ENCODE peak calls at places on chromosomes 12 and 14, in seven cellular contexts. One of them, this sample, is unnamed.
A peak's percentile ranks its signal among the peaks of the same experiment; 100 is the strongest.

GRCh38 chr12:12823308-12823707 is 10.2 kb downstream of the DDX47 start:
- DNase-seq in fibroblast of the aortic adventitia: peak; percentile 84
- DNase-seq in adipocyte: peak; percentile 34
- DNase-seq in DND-41: no peak
- DNase-seq in esophagus muscularis mucosa: no peak
- DNase-seq in H7: no peak
- DNase-seq in SJCRH30: no peak
- DNase-seq in this sample: no peak

GRCh38 chr14:103121161-103121845 is 2.0 kb upstream of the TNFAIP2 start:
- DNase-seq in fibroblast of the aortic adventitia: no peak
- DNase-seq in adipocyte: no peak
- DNase-seq in DND-41: no peak
- DNase-seq in esophagus muscularis mucosa: no peak
- DNase-seq in H7: no peak
- DNase-seq in SJCRH30: no peak
- DNase-seq in this sample: no peak

GRCh38 chr14:35565896-35566464 is 32.0 kb downstream of the INSM2 start:
- DNase-seq in fibroblast of the aortic adventitia: no peak
- DNase-seq in adipocyte: no peak
- DNase-seq in DND-41: no peak
- DNase-seq in esophagus muscularis mucosa: no peak
- DNase-seq in H7: no peak
- DNase-seq in SJCRH30: no peak
- DNase-seq in this sample: no peak

GRCh38 chr12:50207424-50207823 is 40.3 kb upstream of the CERS5 start:
- DNase-seq in fibroblast of the aortic adventitia: no peak
- DNase-seq in adipocyte: no peak
- DNase-seq in DND-41: no peak
- DNase-seq in esophagus muscularis mucosa: no peak
- DNase-seq in H7: no peak
- DNase-seq in SJCRH30: no peak
- DNase-seq in this sample: no peak

GRCh38 chr14:64755661-64756265 is 51.5 kb downstream of the PLEKHG3 start:
- DNase-seq in fibroblast of the aortic adventitia: peak; percentile 33
- DNase-seq in adipocyte: no peak
- DNase-seq in DND-41: peak; percentile 16
- DNase-seq in esophagus muscularis mucosa: no peak
- DNase-seq in H7: no peak
- DNase-seq in SJCRH30: no peak
- DNase-seq in this sample: peak; percentile 72

GRCh38 chr12:132094269-132094891 is 49.7 kb downstream of the DDX51 start:
- DNase-seq in fibroblast of the aortic adventitia: no peak
- DNase-seq in adipocyte: no peak
- DNase-seq in DND-41: no peak
- DNase-seq in esophagus muscularis mucosa: no peak
- DNase-seq in H7: peak; percentile 40
- DNase-seq in SJCRH30: no peak
- DNase-seq in this sample: no peak

GRCh38 chr14:50366115-50366514 is 30.6 kb downstream of the CDKL1 start:
- DNase-seq in fibroblast of the aortic adventitia: no peak
- DNase-seq in adipocyte: no peak
- DNase-seq in DND-41: no peak
- DNase-seq in esophagus muscularis mucosa: no peak
- DNase-seq in H7: no peak
- DNase-seq in SJCRH30: no peak
- DNase-seq in this sample: no peak

GRCh38 chr12:104669851-104670337 is 213.1 kb downstream of the CHST11 start:
- DNase-seq in fibroblast of the aortic adventitia: peak; percentile 67
- DNase-seq in adipocyte: no peak
- DNase-seq in DND-41: peak; percentile 90
- DNase-seq in esophagus muscularis mucosa: no peak
- DNase-seq in H7: no peak
- DNase-seq in SJCRH30: peak; percentile 86
- DNase-seq in this sample: peak; percentile 88

GRCh38 chr14:58129208-58129607 is 22.8 kb downstream of the ARMH4 start:
- DNase-seq in fibroblast of the aortic adventitia: no peak
- DNase-seq in adipocyte: no peak
- DNase-seq in DND-41: no peak
- DNase-seq in esophagus muscularis mucosa: no peak
- DNase-seq in H7: peak; percentile 32
- DNase-seq in SJCRH30: no peak
- DNase-seq in this sample: no peak

GRCh38 chr12:501722-502447 is 42.1 kb downstream of the B4GALNT3 start:
- DNase-seq in fibroblast of the aortic adventitia: no peak
- DNase-seq in adipocyte: no peak
- DNase-seq in DND-41: no peak
- DNase-seq in esophagus muscularis mucosa: no peak
- DNase-seq in H7: peak; percentile 22
- DNase-seq in SJCRH30: peak; percentile 98
- DNase-seq in this sample: no peak

GRCh38 chr14:26687438-26687837 is 89.6 kb upstream of the NOVA1 start:
- DNase-seq in fibroblast of the aortic adventitia: no peak
- DNase-seq in adipocyte: no peak
- DNase-seq in DND-41: no peak
- DNase-seq in esophagus muscularis mucosa: no peak
- DNase-seq in H7: no peak
- DNase-seq in SJCRH30: no peak
- DNase-seq in this sample: no peak

GRCh38 chr12:67645571-67645970 is 3.0 kb upstream of the DYRK2 start:
- DNase-seq in fibroblast of the aortic adventitia: peak; percentile 51
- DNase-seq in adipocyte: peak; percentile 89
- DNase-seq in DND-41: no peak
- DNase-seq in esophagus muscularis mucosa: no peak
- DNase-seq in H7: no peak
- DNase-seq in SJCRH30: no peak
- DNase-seq in this sample: no peak

GRCh38 chr12:6171409-6172015 is 28.7 kb upstream of the CD9 start:
- DNase-seq in fibroblast of the aortic adventitia: no peak
- DNase-seq in adipocyte: no peak
- DNase-seq in DND-41: no peak
- DNase-seq in esophagus muscularis mucosa: no peak
- DNase-seq in H7: no peak
- DNase-seq in SJCRH30: no peak
- DNase-seq in this sample: no peak

GRCh38 chr14:89349196-89350008 is 67.6 kb downstream of the FOXN3 start:
- DNase-seq in fibroblast of the aortic adventitia: no peak
- DNase-seq in adipocyte: no peak
- DNase-seq in DND-41: peak; percentile 33
- DNase-seq in esophagus muscularis mucosa: no peak
- DNase-seq in H7: peak; percentile 70
- DNase-seq in SJCRH30: peak; percentile 96
- DNase-seq in this sample: peak; percentile 78

GRCh38 chr12:77384941-77385340 is 319.6 kb upstream of the E2F7 start:
- DNase-seq in fibroblast of the aortic adventitia: no peak
- DNase-seq in adipocyte: no peak
- DNase-seq in DND-41: no peak
- DNase-seq in esophagus muscularis mucosa: no peak
- DNase-seq in H7: no peak
- DNase-seq in SJCRH30: no peak
- DNase-seq in this sample: no peak

GRCh38 chr12:127731657-127732056 is 535.3 kb upstream of the TMEM132C start:
- DNase-seq in fibroblast of the aortic adventitia: no peak
- DNase-seq in adipocyte: no peak
- DNase-seq in DND-41: no peak
- DNase-seq in esophagus muscularis mucosa: no peak
- DNase-seq in H7: no peak
- DNase-seq in SJCRH30: no peak
- DNase-seq in this sample: no peak

GRCh38 chr14:102898298-102898697 is 24.2 kb upstream of the AMN start:
- DNase-seq in fibroblast of the aortic adventitia: no peak
- DNase-seq in adipocyte: no peak
- DNase-seq in DND-41: no peak
- DNase-seq in esophagus muscularis mucosa: no peak
- DNase-seq in H7: peak; percentile 42
- DNase-seq in SJCRH30: no peak
- DNase-seq in this sample: no peak

GRCh38 chr12:39369756-39370155 is 73.2 kb downstream of the KIF21A start:
- DNase-seq in fibroblast of the aortic adventitia: no peak
- DNase-seq in adipocyte: no peak
- DNase-seq in DND-41: no peak
- DNase-seq in esophagus muscularis mucosa: no peak
- DNase-seq in H7: no peak
- DNase-seq in SJCRH30: no peak
- DNase-seq in this sample: no peak

GRCh38 chr12:104596128-104596799 is 139.5 kb downstream of the CHST11 start:
- DNase-seq in fibroblast of the aortic adventitia: peak; percentile 95
- DNase-seq in adipocyte: peak; percentile 85
- DNase-seq in DND-41: no peak
- DNase-seq in esophagus muscularis mucosa: no peak
- DNase-seq in H7: no peak
- DNase-seq in SJCRH30: no peak
- DNase-seq in this sample: no peak

GRCh38 chr12:6939187-6939540 is 4.5 kb upstream of the RNU7-1 start:
- DNase-seq in fibroblast of the aortic adventitia: no peak
- DNase-seq in adipocyte: no peak
- DNase-seq in DND-41: no peak
- DNase-seq in esophagus muscularis mucosa: no peak
- DNase-seq in H7: no peak
- DNase-seq in SJCRH30: no peak
- DNase-seq in this sample: no peak

GRCh38 chr14:90274019-90274418 is 17.7 kb downstream of the PSMC1 start:
- DNase-seq in fibroblast of the aortic adventitia: no peak
- DNase-seq in adipocyte: no peak
- DNase-seq in DND-41: no peak
- DNase-seq in esophagus muscularis mucosa: peak; percentile 91
- DNase-seq in H7: peak; percentile 70
- DNase-seq in SJCRH30: no peak
- DNase-seq in this sample: peak; percentile 38

GRCh38 chr14:70670992-70671651 is 29.4 kb downstream of the TTC9 start:
- DNase-seq in fibroblast of the aortic adventitia: no peak
- DNase-seq in adipocyte: no peak
- DNase-seq in DND-41: no peak
- DNase-seq in esophagus muscularis mucosa: no peak
- DNase-seq in H7: no peak
- DNase-seq in SJCRH30: no peak
- DNase-seq in this sample: no peak

GRCh38 chr12:69467400-69467799 is 2.8 kb upstream of the FRS2 start:
- DNase-seq in fibroblast of the aortic adventitia: peak; percentile 73
- DNase-seq in adipocyte: no peak
- DNase-seq in DND-41: no peak
- DNase-seq in esophagus muscularis mucosa: no peak
- DNase-seq in H7: no peak
- DNase-seq in SJCRH30: no peak
- DNase-seq in this sample: no peak
- H3K4me3 ChIP-seq in fibroblast of the aortic adventitia: no peak overlapping the region
- H3K4me3 ChIP-seq in adipocyte: peak overlapping the region; percentile 29
- H3K4me3 ChIP-seq in DND-41: no peak overlapping the region
- H3K4me3 ChIP-seq in esophagus muscularis mucosa: no peak overlapping the region
- H3K4me3 ChIP-seq in H7: no peak overlapping the region
- H3K4me3 ChIP-seq in SJCRH30: no peak overlapping the region
- H3K4me3 ChIP-seq in this sample: no peak overlapping the region

GRCh38 chr12:4034926-4035325 is 161.7 kb upstream of the PARP11 start:
- DNase-seq in fibroblast of the aortic adventitia: no peak
- DNase-seq in adipocyte: peak; percentile 37
- DNase-seq in DND-41: no peak
- DNase-seq in esophagus muscularis mucosa: no peak
- DNase-seq in H7: no peak
- DNase-seq in SJCRH30: peak; percentile 73
- DNase-seq in this sample: no peak

GRCh38 chr12:4027412-4027811 is 154.2 kb upstream of the PARP11 start:
- DNase-seq in fibroblast of the aortic adventitia: no peak
- DNase-seq in adipocyte: no peak
- DNase-seq in DND-41: peak; percentile 37
- DNase-seq in esophagus muscularis mucosa: no peak
- DNase-seq in H7: no peak
- DNase-seq in SJCRH30: no peak
- DNase-seq in this sample: no peak

GRCh38 chr12:4032906-4033628 is 159.9 kb upstream of the PARP11 start:
- DNase-seq in fibroblast of the aortic adventitia: peak; percentile 64
- DNase-seq in adipocyte: peak; percentile 40
- DNase-seq in DND-41: no peak
- DNase-seq in esophagus muscularis mucosa: no peak
- DNase-seq in H7: no peak
- DNase-seq in SJCRH30: no peak
- DNase-seq in this sample: no peak

GRCh38 chr12:4031703-4032291 is 158.6 kb upstream of the PARP11 start:
- DNase-seq in fibroblast of the aortic adventitia: no peak
- DNase-seq in adipocyte: no peak
- DNase-seq in DND-41: no peak
- DNase-seq in esophagus muscularis mucosa: no peak
- DNase-seq in H7: no peak
- DNase-seq in SJCRH30: no peak
- DNase-seq in this sample: no peak

GRCh38 chr12:4030938-4031702 is 157.9 kb upstream of the PARP11 start:
- DNase-seq in fibroblast of the aortic adventitia: peak; percentile 98
- DNase-seq in adipocyte: peak; percentile 98
- DNase-seq in DND-41: no peak
- DNase-seq in esophagus muscularis mucosa: peak; percentile 96
- DNase-seq in H7: peak; percentile 98
- DNase-seq in SJCRH30: peak; percentile 97
- DNase-seq in this sample: peak; percentile 21
- H3K4me3 ChIP-seq in fibroblast of the aortic adventitia: peak overlapping the region; percentile 57
- H3K4me3 ChIP-seq in adipocyte: peak overlapping the region; percentile 68
- H3K4me3 ChIP-seq in DND-41: no peak overlapping the region
- H3K4me3 ChIP-seq in esophagus muscularis mucosa: peak overlapping the region; percentile 66
- H3K4me3 ChIP-seq in H7: peak overlapping the region; percentile 27
- H3K4me3 ChIP-seq in SJCRH30: peak overlapping the region; percentile 55
- H3K4me3 ChIP-seq in this sample: no peak overlapping the region

DNA sequence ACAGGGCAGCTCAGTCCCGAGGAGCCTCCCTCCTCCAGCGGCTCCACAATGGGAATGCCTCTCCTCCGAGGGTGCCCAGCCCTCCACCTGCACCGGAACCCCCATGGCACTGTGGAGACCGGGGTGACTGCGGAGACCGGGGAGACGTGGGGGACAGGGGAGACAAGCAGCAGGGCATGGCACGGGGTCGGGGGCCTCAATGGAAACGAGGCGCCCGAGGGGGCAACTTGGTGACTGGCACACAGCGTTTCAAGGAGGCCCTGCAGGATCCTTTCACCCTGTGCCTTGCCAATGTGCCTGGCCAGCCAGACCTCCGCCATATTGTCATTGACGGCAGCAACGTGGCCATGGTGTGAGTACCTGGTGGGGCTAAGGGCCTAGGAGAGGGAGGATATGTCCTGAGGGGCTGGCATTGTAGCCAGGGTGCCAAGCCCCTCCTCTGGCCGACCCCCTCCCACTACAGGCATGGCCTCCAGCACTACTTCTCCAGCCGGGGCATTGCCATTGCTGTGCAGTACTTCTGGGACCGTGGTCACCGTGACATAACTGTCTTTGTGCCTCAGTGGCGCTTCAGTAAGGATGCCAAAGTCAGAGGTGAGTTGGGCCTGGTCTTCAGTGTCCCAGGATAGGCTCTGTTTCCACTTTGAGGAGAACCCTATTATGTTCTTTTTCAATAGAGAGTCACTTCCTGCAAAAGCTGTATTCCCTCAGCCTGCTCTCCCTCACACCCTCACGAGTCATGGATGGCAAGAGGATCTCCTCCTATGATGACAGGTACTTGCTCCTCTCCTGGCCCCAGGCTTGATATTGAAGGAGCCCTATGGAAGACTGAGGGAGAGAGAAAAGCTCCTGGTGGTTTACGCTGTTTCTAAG is 2.7 kb downstream of the KHNYN start:
- DNase-seq in fibroblast of the aortic adventitia: no peak
- DNase-seq in adipocyte: no peak
- DNase-seq in DND-41: no peak
- DNase-seq in esophagus muscularis mucosa: peak; percentile 64
- DNase-seq in H7: no peak
- DNase-seq in SJCRH30: no peak
- DNase-seq in this sample: no peak
- H3K4me3 ChIP-seq in fibroblast of the aortic adventitia: peak overlapping the region; percentile 93
- H3K4me3 ChIP-seq in adipocyte: peak overlapping the region; percentile 95
- H3K4me3 ChIP-seq in DND-41: no peak overlapping the region
- H3K4me3 ChIP-seq in esophagus muscularis mucosa: peak overlapping the region; percentile 73
- H3K4me3 ChIP-seq in H7: no peak overlapping the region
- H3K4me3 ChIP-seq in SJCRH30: no peak overlapping the region
- H3K4me3 ChIP-seq in this sample: no peak overlapping the region

GRCh38 chr12:92529944-92530343 is 172.8 kb upstream of the PLEKHG7 start:
- DNase-seq in fibroblast of the aortic adventitia: no peak
- DNase-seq in adipocyte: no peak
- DNase-seq in DND-41: no peak
- DNase-seq in esophagus muscularis mucosa: no peak
- DNase-seq in H7: no peak
- DNase-seq in SJCRH30: no peak
- DNase-seq in this sample: no peak
- H3K4me3 ChIP-seq in fibroblast of the aortic adventitia: no peak overlapping the region
- H3K4me3 ChIP-seq in adipocyte: no peak overlapping the region
- H3K4me3 ChIP-seq in DND-41: no peak overlapping the region
- H3K4me3 ChIP-seq in esophagus muscularis mucosa: no peak overlapping the region
- H3K4me3 ChIP-seq in H7: no peak overlapping the region
- H3K4me3 ChIP-seq in SJCRH30: no peak overlapping the region
- H3K4me3 ChIP-seq in this sample: no peak overlapping the region